ENCODE peak calls at places on chromosomes 12 and 14, in four cellular contexts. One of them, this sample, is unnamed.

GRCh38 chr14:27315947-27316346 is 718.1 kb upstream of the NOVA1 start:
- DNase-seq in activated CD4-positive, CD25-positive, alpha-beta regulatory T cell treated with anti-CD3 and anti-CD28 coated beads, Interleukin-2, amount 50 U/mL, for 16 hours: no peak
- DNase-seq in NCI-H1105 treated with DMSO at 0.1 percent for 48 hours: no peak
- DNase-seq in heart right ventricle: no peak
- DNase-seq in this sample: no peak

GRCh38 chr14:81068384-81068783 is 113.0 kb downstream of the TSHR start:
- DNase-seq in activated CD4-positive, CD25-positive, alpha-beta regulatory T cell treated with anti-CD3 and anti-CD28 coated beads, Interleukin-2, amount 50 U/mL, for 16 hours: no peak
- DNase-seq in NCI-H1105 treated with DMSO at 0.1 percent for 48 hours: no peak
- DNase-seq in heart right ventricle: no peak
- DNase-seq in this sample: no peak

GRCh38 chr12:131438874-131439273 is 272.0 kb upstream of the SFSWAP start:
- DNase-seq in activated CD4-positive, CD25-positive, alpha-beta regulatory T cell treated with anti-CD3 and anti-CD28 coated beads, Interleukin-2, amount 50 U/mL, for 16 hours: no peak
- DNase-seq in NCI-H1105 treated with DMSO at 0.1 percent for 48 hours: no peak
- DNase-seq in heart right ventricle: no peak
- DNase-seq in this sample: no peak

GRCh38 chr14:23085458-23085857 is 9.5 kb downstream of the ACIN1 start:
- DNase-seq in activated CD4-positive, CD25-positive, alpha-beta regulatory T cell treated with anti-CD3 and anti-CD28 coated beads, Interleukin-2, amount 50 U/mL, for 16 hours: no peak
- DNase-seq in NCI-H1105 treated with DMSO at 0.1 percent for 48 hours: no peak
- DNase-seq in heart right ventricle: no peak
- DNase-seq in this sample: no peak

GRCh38 chr14:26870096-26870495 is 272.3 kb upstream of the NOVA1 start:
- DNase-seq in activated CD4-positive, CD25-positive, alpha-beta regulatory T cell treated with anti-CD3 and anti-CD28 coated beads, Interleukin-2, amount 50 U/mL, for 16 hours: no peak
- DNase-seq in NCI-H1105 treated with DMSO at 0.1 percent for 48 hours: no peak
- DNase-seq in heart right ventricle: no peak
- DNase-seq in this sample: no peak

GRCh38 chr14:71206766-71207371 is 299.6 kb downstream of the PCNX1 start:
- DNase-seq in activated CD4-positive, CD25-positive, alpha-beta regulatory T cell treated with anti-CD3 and anti-CD28 coated beads, Interleukin-2, amount 50 U/mL, for 16 hours: no peak
- DNase-seq in NCI-H1105 treated with DMSO at 0.1 percent for 48 hours: no peak
- DNase-seq in heart right ventricle: peak
- DNase-seq in this sample: no peak

GRCh38 chr14:26606729-26607128 is 8.9 kb upstream of the NOVA1 start:
- DNase-seq in activated CD4-positive, CD25-positive, alpha-beta regulatory T cell treated with anti-CD3 and anti-CD28 coated beads, Interleukin-2, amount 50 U/mL, for 16 hours: no peak
- DNase-seq in NCI-H1105 treated with DMSO at 0.1 percent for 48 hours: no peak
- DNase-seq in heart right ventricle: no peak
- DNase-seq in this sample: no peak

GRCh38 chr12:49346659-49347306 is at the start of gene DNAJC22:
- DNase-seq in activated CD4-positive, CD25-positive, alpha-beta regulatory T cell treated with anti-CD3 and anti-CD28 coated beads, Interleukin-2, amount 50 U/mL, for 16 hours: no peak
- DNase-seq in NCI-H1105 treated with DMSO at 0.1 percent for 48 hours: no peak
- DNase-seq in heart right ventricle: no peak
- DNase-seq in this sample: peak